ENCODE peak calls at places on chromosome 1, in ten cellular contexts. One of them, this sample, is unnamed.

GRCh38 chr1:7642418-7642704 is 128.7 kb upstream of the VAMP3 start:
- DNase-seq in dorsolateral prefrontal cortex: no peak
- DNase-seq in heart right ventricle: no peak
- DNase-seq in aorta: no peak
- DNase-seq in transverse colon: no peak
- DNase-seq in esophagus muscularis mucosa: no peak
- DNase-seq in DND-41: no peak
- DNase-seq in left lung: peak; percentile 60
- DNase-seq in CD8-positive, alpha-beta memory T cell: no peak
- DNase-seq in neuronal stem cell: no peak
- DNase-seq in this sample: no peak

GRCh38 chr1:226268421-226269124 is 40.4 kb downstream of the LIN9 start:
- DNase-seq in heart right ventricle: no peak
- DNase-seq in aorta: no peak
- DNase-seq in esophagus muscularis mucosa: no peak
- DNase-seq in DND-41: no peak
- DNase-seq in neuronal stem cell: no peak
- DNase-seq in transverse colon: no peak
- DNase-seq in dorsolateral prefrontal cortex: no peak
- DNase-seq in left lung: no peak
- DNase-seq in CD8-positive, alpha-beta memory T cell: no peak
- DNase-seq in this sample: no peak

GRCh38 chr1:46469846-46470245 is 19.8 kb upstream of the DMBX1 start:
- DNase-seq in left lung: no peak
- DNase-seq in aorta: no peak
- DNase-seq in CD8-positive, alpha-beta memory T cell: no peak
- DNase-seq in dorsolateral prefrontal cortex: no peak
- DNase-seq in neuronal stem cell: no peak
- DNase-seq in DND-41: no peak
- DNase-seq in transverse colon: no peak
- DNase-seq in esophagus muscularis mucosa: no peak
- DNase-seq in heart right ventricle: no peak
- DNase-seq in this sample: no peak

GRCh38 chr1:29094954-29095353 is 28.7 kb downstream of the TMEM200B start:
- DNase-seq in heart right ventricle: no peak
- DNase-seq in esophagus muscularis mucosa: no peak
- DNase-seq in left lung: no peak
- DNase-seq in aorta: no peak
- DNase-seq in transverse colon: no peak
- DNase-seq in CD8-positive, alpha-beta memory T cell: no peak
- DNase-seq in dorsolateral prefrontal cortex: no peak
- DNase-seq in DND-41: no peak
- DNase-seq in neuronal stem cell: no peak
- DNase-seq in this sample: no peak

GRCh38 chr1:207309775-207310273 is 11.7 kb upstream of the CD55 start:
- DNase-seq in DND-41: no peak
- DNase-seq in CD8-positive, alpha-beta memory T cell: no peak
- DNase-seq in esophagus muscularis mucosa: no peak
- DNase-seq in dorsolateral prefrontal cortex: no peak
- DNase-seq in aorta: no peak
- DNase-seq in left lung: no peak
- DNase-seq in neuronal stem cell: no peak
- DNase-seq in transverse colon: peak; percentile 32
- DNase-seq in heart right ventricle: no peak
- DNase-seq in this sample: no peak

GRCh38 chr1:53581476-53581875 is 122.3 kb downstream of the DMRTB1 start:
- DNase-seq in esophagus muscularis mucosa: no peak
- DNase-seq in aorta: peak; percentile 14
- DNase-seq in dorsolateral prefrontal cortex: peak; percentile 0
- DNase-seq in neuronal stem cell: no peak
- DNase-seq in transverse colon: no peak
- DNase-seq in DND-41: no peak
- DNase-seq in left lung: no peak
- DNase-seq in CD8-positive, alpha-beta memory T cell: no peak
- DNase-seq in heart right ventricle: no peak
- DNase-seq in this sample: no peak

GRCh38 chr1:36328088-36328480 is 4.6 kb upstream of the EVA1B start:
- DNase-seq in DND-41: no peak
- DNase-seq in esophagus muscularis mucosa: no peak
- DNase-seq in CD8-positive, alpha-beta memory T cell: no peak
- DNase-seq in left lung: no peak
- DNase-seq in aorta: no peak
- DNase-seq in transverse colon: no peak
- DNase-seq in heart right ventricle: no peak
- DNase-seq in neuronal stem cell: no peak
- DNase-seq in dorsolateral prefrontal cortex: no peak
- DNase-seq in this sample: no peak

GRCh38 chr1:37628026-37628556 is 6.6 kb downstream of the RSPO1 start:
- DNase-seq in transverse colon: no peak
- DNase-seq in DND-41: no peak
- DNase-seq in dorsolateral prefrontal cortex: no peak
- DNase-seq in left lung: no peak
- DNase-seq in neuronal stem cell: no peak
- DNase-seq in esophagus muscularis mucosa: no peak
- DNase-seq in CD8-positive, alpha-beta memory T cell: no peak
- DNase-seq in heart right ventricle: no peak
- DNase-seq in aorta: no peak
- DNase-seq in this sample: no peak

GRCh38 chr1:179177182-179177581 is 52.3 kb downstream of the ABL2 start:
- DNase-seq in left lung: no peak
- DNase-seq in heart right ventricle: no peak
- DNase-seq in dorsolateral prefrontal cortex: no peak
- DNase-seq in aorta: no peak
- DNase-seq in CD8-positive, alpha-beta memory T cell: no peak
- DNase-seq in DND-41: no peak
- DNase-seq in esophagus muscularis mucosa: no peak
- DNase-seq in neuronal stem cell: no peak
- DNase-seq in transverse colon: no peak
- DNase-seq in this sample: peak; percentile 9

GRCh38 chr1:1121611-1122077 is 5.8 kb upstream of the C1orf159 start:
- DNase-seq in dorsolateral prefrontal cortex: no peak
- DNase-seq in aorta: no peak
- DNase-seq in transverse colon: peak; percentile 33
- DNase-seq in CD8-positive, alpha-beta memory T cell: no peak
- DNase-seq in heart right ventricle: peak; percentile 14
- DNase-seq in DND-41: no peak
- DNase-seq in esophagus muscularis mucosa: no peak
- DNase-seq in neuronal stem cell: no peak
- DNase-seq in left lung: peak; percentile 70
- DNase-seq in this sample: no peak

DNA sequence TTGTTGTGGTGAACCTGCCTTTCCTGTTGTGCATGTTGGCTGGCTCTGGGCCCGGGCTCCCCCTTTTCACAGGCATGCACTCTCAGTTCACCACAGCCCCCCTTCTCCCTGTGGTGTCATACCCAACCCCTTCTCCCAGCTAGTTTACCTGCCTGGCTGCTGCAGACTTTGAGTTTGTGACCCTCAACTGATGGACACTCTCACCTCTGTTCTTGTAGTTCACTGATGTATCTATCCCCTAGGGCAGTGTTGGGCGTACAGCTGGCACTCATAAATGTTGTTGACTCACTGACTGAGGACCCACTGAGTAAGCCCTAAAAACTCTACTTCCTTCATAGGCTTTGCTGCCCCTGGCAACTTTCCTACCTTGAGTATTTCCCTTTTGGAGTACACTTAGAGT is 54.9 kb downstream of the WDR64 start:
- DNase-seq in transverse colon: no peak
- DNase-seq in dorsolateral prefrontal cortex: no peak
- DNase-seq in left lung: no peak
- DNase-seq in esophagus muscularis mucosa: no peak
- DNase-seq in CD8-positive, alpha-beta memory T cell: peak; percentile 26
- DNase-seq in aorta: no peak
- DNase-seq in neuronal stem cell: no peak
- DNase-seq in heart right ventricle: no peak
- DNase-seq in DND-41: peak; percentile 35
- DNase-seq in this sample: no peak
- H3K27ac ChIP-seq in transverse colon: no peak overlapping the region
- H3K27ac ChIP-seq in dorsolateral prefrontal cortex: no peak overlapping the region
- H3K27ac ChIP-seq in left lung: no peak overlapping the region
- H3K27ac ChIP-seq in esophagus muscularis mucosa: no peak overlapping the region
- H3K27ac ChIP-seq in CD8-positive, alpha-beta memory T cell: no peak overlapping the region
- H3K27ac ChIP-seq in aorta: no peak overlapping the region
- H3K27ac ChIP-seq in neuronal stem cell: no peak overlapping the region
- H3K27ac ChIP-seq in heart right ventricle: no peak overlapping the region
- H3K27ac ChIP-seq in DND-41: no peak overlapping the region
- H3K27ac ChIP-seq in this sample: no peak overlapping the region

GRCh38 chr1:166857995-166858394 is 18.1 kb downstream of the TADA1 start:
- DNase-seq in CD8-positive, alpha-beta memory T cell: no peak
- DNase-seq in neuronal stem cell: no peak
- DNase-seq in transverse colon: no peak
- DNase-seq in esophagus muscularis mucosa: peak; percentile 53
- DNase-seq in aorta: no peak
- DNase-seq in dorsolateral prefrontal cortex: no peak
- DNase-seq in heart right ventricle: no peak
- DNase-seq in DND-41: no peak
- DNase-seq in left lung: no peak
- DNase-seq in this sample: no peak
- H3K27ac ChIP-seq in CD8-positive, alpha-beta memory T cell: no peak overlapping the region
- H3K27ac ChIP-seq in neuronal stem cell: no peak overlapping the region
- H3K27ac ChIP-seq in transverse colon: no peak overlapping the region
- H3K27ac ChIP-seq in esophagus muscularis mucosa: no peak overlapping the region
- H3K27ac ChIP-seq in aorta: no peak overlapping the region
- H3K27ac ChIP-seq in dorsolateral prefrontal cortex: peak overlapping the region; percentile 84
- H3K27ac ChIP-seq in heart right ventricle: no peak overlapping the region
- H3K27ac ChIP-seq in DND-41: no peak overlapping the region
- H3K27ac ChIP-seq in left lung: no peak overlapping the region
- H3K27ac ChIP-seq in this sample: peak overlapping the region; percentile 6

GRCh38 chr1:88133991-88134390 is 550.1 kb upstream of the PKN2 start:
- DNase-seq in heart right ventricle: no peak
- DNase-seq in esophagus muscularis mucosa: no peak
- DNase-seq in left lung: no peak
- DNase-seq in transverse colon: no peak
- DNase-seq in neuronal stem cell: no peak
- DNase-seq in dorsolateral prefrontal cortex: no peak
- DNase-seq in DND-41: no peak
- DNase-seq in CD8-positive, alpha-beta memory T cell: no peak
- DNase-seq in aorta: no peak
- DNase-seq in this sample: no peak
- H3K27ac ChIP-seq in heart right ventricle: no peak overlapping the region
- H3K27ac ChIP-seq in esophagus muscularis mucosa: no peak overlapping the region
- H3K27ac ChIP-seq in left lung: no peak overlapping the region
- H3K27ac ChIP-seq in transverse colon: no peak overlapping the region
- H3K27ac ChIP-seq in neuronal stem cell: no peak overlapping the region
- H3K27ac ChIP-seq in dorsolateral prefrontal cortex: no peak overlapping the region
- H3K27ac ChIP-seq in DND-41: no peak overlapping the region
- H3K27ac ChIP-seq in CD8-positive, alpha-beta memory T cell: no peak overlapping the region
- H3K27ac ChIP-seq in aorta: no peak overlapping the region
- H3K27ac ChIP-seq in this sample: no peak overlapping the region

DNA sequence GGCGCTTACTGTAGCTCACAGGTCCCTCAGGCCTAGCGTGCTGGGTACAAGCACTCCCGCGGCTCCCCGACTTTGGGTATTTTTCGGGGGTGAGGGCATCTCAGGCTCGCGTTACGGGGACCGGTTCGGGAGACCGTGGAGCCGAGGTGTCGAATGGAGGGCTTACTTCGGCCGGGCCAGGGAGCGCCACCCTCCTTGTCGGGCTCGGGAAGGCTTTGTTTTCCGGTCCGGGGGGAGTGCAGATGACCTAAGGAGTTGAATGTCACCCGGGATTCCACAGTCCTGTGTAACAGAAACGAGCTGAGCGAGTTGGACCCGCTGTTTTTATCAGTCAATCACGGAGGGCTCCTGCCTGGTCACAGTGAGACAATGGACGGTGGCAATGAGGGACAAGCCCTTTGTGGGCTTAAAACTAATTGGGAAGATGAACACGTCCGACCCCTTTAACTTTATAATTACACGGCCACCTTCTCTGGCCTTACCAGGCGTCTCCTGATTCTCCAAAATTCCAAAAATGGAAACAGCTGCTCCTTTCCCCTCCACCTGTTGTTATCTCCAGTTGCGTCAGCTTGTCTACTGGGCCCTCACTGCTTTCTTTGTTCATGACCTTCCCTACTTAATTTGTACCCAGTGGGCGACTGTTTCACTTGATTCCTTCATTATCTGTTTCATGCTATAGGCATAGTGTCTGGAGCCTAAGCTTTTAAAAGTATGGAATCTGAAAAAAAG is 912 bp upstream of the TRIM45 start:
- DNase-seq in left lung: no peak
- DNase-seq in esophagus muscularis mucosa: no peak
- DNase-seq in heart right ventricle: no peak
- DNase-seq in transverse colon: no peak
- DNase-seq in aorta: no peak
- DNase-seq in dorsolateral prefrontal cortex: no peak
- DNase-seq in CD8-positive, alpha-beta memory T cell: no peak
- DNase-seq in DND-41: no peak
- DNase-seq in neuronal stem cell: peak; percentile 75
- DNase-seq in this sample: no peak
- H3K27ac ChIP-seq in left lung: peak overlapping the region; percentile 92
- H3K27ac ChIP-seq in esophagus muscularis mucosa: peak overlapping the region; percentile 83
- H3K27ac ChIP-seq in heart right ventricle: peak overlapping the region; percentile 92
- H3K27ac ChIP-seq in transverse colon: peak overlapping the region; percentile 85
- H3K27ac ChIP-seq in aorta: peak overlapping the region; percentile 28
- H3K27ac ChIP-seq in dorsolateral prefrontal cortex: peak overlapping the region; percentile 95
- H3K27ac ChIP-seq in CD8-positive, alpha-beta memory T cell: peak overlapping the region; percentile 25
- H3K27ac ChIP-seq in DND-41: no peak overlapping the region
- H3K27ac ChIP-seq in neuronal stem cell: peak overlapping the region; percentile 97
- H3K27ac ChIP-seq in this sample: peak overlapping the region; percentile 86

GRCh38 chr1:27143408-27143807 is 11.5 kb downstream of the SLC9A1 start:
- DNase-seq in CD8-positive, alpha-beta memory T cell: no peak
- DNase-seq in DND-41: no peak
- DNase-seq in left lung: no peak
- DNase-seq in neuronal stem cell: no peak
- DNase-seq in aorta: no peak
- DNase-seq in heart right ventricle: no peak
- DNase-seq in dorsolateral prefrontal cortex: no peak
- DNase-seq in esophagus muscularis mucosa: no peak
- DNase-seq in transverse colon: no peak
- DNase-seq in this sample: no peak

GRCh38 chr1:27141266-27142003 is 13.5 kb downstream of the SLC9A1 start:
- DNase-seq in dorsolateral prefrontal cortex: no peak
- DNase-seq in esophagus muscularis mucosa: no peak
- DNase-seq in DND-41: no peak
- DNase-seq in CD8-positive, alpha-beta memory T cell: no peak
- DNase-seq in aorta: no peak
- DNase-seq in transverse colon: peak; percentile 68
- DNase-seq in neuronal stem cell: no peak
- DNase-seq in heart right ventricle: no peak
- DNase-seq in left lung: no peak
- DNase-seq in this sample: no peak

GRCh38 chr1:27139980-27140379 is 14.9 kb downstream of the SLC9A1 start:
- DNase-seq in transverse colon: no peak
- DNase-seq in DND-41: no peak
- DNase-seq in heart right ventricle: no peak
- DNase-seq in aorta: no peak
- DNase-seq in neuronal stem cell: no peak
- DNase-seq in esophagus muscularis mucosa: no peak
- DNase-seq in CD8-positive, alpha-beta memory T cell: no peak
- DNase-seq in dorsolateral prefrontal cortex: no peak
- DNase-seq in left lung: no peak
- DNase-seq in this sample: no peak

GRCh38 chr1:27144349-27144748 is 10.6 kb downstream of the SLC9A1 start:
- DNase-seq in dorsolateral prefrontal cortex: no peak
- DNase-seq in heart right ventricle: no peak
- DNase-seq in CD8-positive, alpha-beta memory T cell: no peak
- DNase-seq in left lung: no peak
- DNase-seq in esophagus muscularis mucosa: no peak
- DNase-seq in DND-41: no peak
- DNase-seq in aorta: no peak
- DNase-seq in transverse colon: peak; percentile 76
- DNase-seq in neuronal stem cell: no peak
- DNase-seq in this sample: no peak

GRCh38 chr1:27142464-27142863 is 12.5 kb downstream of the SLC9A1 start:
- DNase-seq in heart right ventricle: no peak
- DNase-seq in CD8-positive, alpha-beta memory T cell: no peak
- DNase-seq in dorsolateral prefrontal cortex: no peak
- DNase-seq in transverse colon: no peak
- DNase-seq in esophagus muscularis mucosa: no peak
- DNase-seq in DND-41: no peak
- DNase-seq in aorta: no peak
- DNase-seq in neuronal stem cell: no peak
- DNase-seq in left lung: no peak
- DNase-seq in this sample: no peak
- H3K27ac ChIP-seq in heart right ventricle: peak overlapping the region; percentile 35
- H3K27ac ChIP-seq in CD8-positive, alpha-beta memory T cell: no peak overlapping the region
- H3K27ac ChIP-seq in dorsolateral prefrontal cortex: no peak overlapping the region
- H3K27ac ChIP-seq in transverse colon: peak overlapping the region; percentile 16
- H3K27ac ChIP-seq in esophagus muscularis mucosa: no peak overlapping the region
- H3K27ac ChIP-seq in DND-41: no peak overlapping the region
- H3K27ac ChIP-seq in aorta: no peak overlapping the region
- H3K27ac ChIP-seq in neuronal stem cell: no peak overlapping the region
- H3K27ac ChIP-seq in left lung: no peak overlapping the region
- H3K27ac ChIP-seq in this sample: no peak overlapping the region

This sample was measured in substantia nigra.